ENCODE peak calls at places on chromosomes 16 and 17, in four cellular contexts. One of them, this sample, is unnamed.

GRCh38 chr17:42891539-42892152 is 9.0 kb upstream of the G6PC1 start:
- DNase-seq in GM12865: no peak
- DNase-seq in NCI-H1092 treated with DMSO at 0.1 percent for 48 hours: peak
- DNase-seq in NCI-H460: no peak
- DNase-seq in this sample: no peak

GRCh38 chr17:67686246-67686645 is 31.5 kb upstream of the NOL11 start:
- DNase-seq in NCI-H1092 treated with DMSO at 0.1 percent for 48 hours: no peak
- DNase-seq in GM12865: no peak
- DNase-seq in NCI-H460: no peak
- DNase-seq in this sample: no peak

GRCh38 chr17:57528084-57528451 is 217.0 kb downstream of the CCDC182 start:
- DNase-seq in GM12865: no peak
- DNase-seq in NCI-H1092 treated with DMSO at 0.1 percent for 48 hours: no peak
- DNase-seq in NCI-H460: no peak
- DNase-seq in this sample: no peak

GRCh38 chr16:57519796-57520360 is 16.5 kb downstream of the CCDC102A start:
- DNase-seq in NCI-H460: peak
- DNase-seq in GM12865: peak
- DNase-seq in NCI-H1092 treated with DMSO at 0.1 percent for 48 hours: peak
- DNase-seq in this sample: peak

GRCh38 chr16:4200781-4201137 is 41.1 kb downstream of the SRL start:
- DNase-seq in NCI-H1092 treated with DMSO at 0.1 percent for 48 hours: no peak
- DNase-seq in GM12865: no peak
- DNase-seq in NCI-H460: no peak
- DNase-seq in this sample: no peak

GRCh38 chr17:19558946-19559345 is 25.3 kb downstream of the SLC47A1 start:
- DNase-seq in GM12865: no peak
- DNase-seq in NCI-H1092 treated with DMSO at 0.1 percent for 48 hours: no peak
- DNase-seq in NCI-H460: no peak
- DNase-seq in this sample: no peak

GRCh38 chr17:68391561-68392268 is 65.6 kb downstream of the WIPI1 start:
- DNase-seq in NCI-H460: no peak
- DNase-seq in NCI-H1092 treated with DMSO at 0.1 percent for 48 hours: no peak
- DNase-seq in GM12865: no peak
- DNase-seq in this sample: no peak

GRCh38 chr16:46826618-46827017 is 4.4 kb downstream of the C16orf87 start:
- DNase-seq in NCI-H460: no peak
- DNase-seq in NCI-H1092 treated with DMSO at 0.1 percent for 48 hours: no peak
- DNase-seq in GM12865: peak
- DNase-seq in this sample: no peak

GRCh38 chr16:25235991-25236390 is 19.2 kb downstream of the AQP8 start:
- DNase-seq in NCI-H1092 treated with DMSO at 0.1 percent for 48 hours: no peak
- DNase-seq in NCI-H460: no peak
- DNase-seq in GM12865: no peak
- DNase-seq in this sample: no peak

GRCh38 chr16:3789375-3790067 is 72.2 kb upstream of the TRAP1 start:
- DNase-seq in NCI-H460: no peak
- DNase-seq in NCI-H1092 treated with DMSO at 0.1 percent for 48 hours: no peak
- DNase-seq in GM12865: peak
- DNase-seq in this sample: peak

GRCh38 chr17:8185580-8186445 is 4.2 kb downstream of the BORCS6 start:
- DNase-seq in NCI-H1092 treated with DMSO at 0.1 percent for 48 hours: peak
- DNase-seq in GM12865: peak
- DNase-seq in NCI-H460: peak
- DNase-seq in this sample: peak

This sample was measured in GM13977.